ENCODE peak calls at places on chromosome 9, in four cellular contexts. N is IMR-90, I is heart right ventricle, K is gastrocnemius medialis. L is an unnamed sample. For H3K4me1, the result is how much of the 10 kb centered on the place peaks cover.

GRCh38 chr9:86093788-86094555 is 5.4 kb downstream of the GOLM1 start:
- ATAC-seq in I (peak), K (no peak), N (no peak), L (no peak)

GRCh38 chr9:16585571-16585970 is 284.9 kb downstream of the BNC2 start:
- ATAC-seq in K (no peak), I (no peak), N (no peak), L (no peak)

GRCh38 chr9:69204869-69205268 is 30.8 kb downstream of the TJP2 start:
- ATAC-seq in N (peak), K (no peak), I (peak), L (peak)

GRCh38 chr9:135706288-135706687 is 4.3 kb downstream of the KCNT1 start:
- ATAC-seq in I (no peak), N (no peak), K (no peak), L (no peak)

GRCh38 chr9:114805670-114806551 is at the start of gene TNFSF15:
- ATAC-seq in I (peak), N (peak), K (peak), L (peak)

GRCh38 chr9:104961238-104961637 is 33.3 kb upstream of the ABCA1 start:
- ATAC-seq in I (no peak), K (no peak), N (peak), L (no peak)

GRCh38 chr9:73845539-73845938 is 651.6 kb upstream of the RORB start:
- ATAC-seq in K (no peak), N (no peak), I (no peak), L (no peak)

GRCh38 chr9:101388507-101388993 is 3.7 kb upstream of the BAAT start:
- ATAC-seq in I (no peak), N (no peak), K (no peak), L (no peak)

GRCh38 chr9:125758986-125759811 is 12.0 kb downstream of the PBX3 start:
- ATAC-seq in K (no peak), N (peak), I (peak), L (no peak)

GRCh38 chr9:22154064-22154463 is 145.0 kb upstream of the CDKN2B start:
- ATAC-seq in K (no peak), N (no peak), I (peak), L (no peak)

GRCh38 chr9:71684566-71684965 is 83.7 kb downstream of the CEMIP2 start:
- ATAC-seq in N (no peak), K (no peak), I (no peak), L (no peak)

GRCh38 chr9:71685988-71686387 is 82.3 kb downstream of the CEMIP2 start:
- ATAC-seq in K (no peak), N (no peak), I (no peak), L (no peak)

GRCh38 chr9:71681708-71682268 is 86.5 kb downstream of the CEMIP2 start:
- ATAC-seq in I (no peak), K (no peak), N (peak), L (no peak)

GRCh38 chr9:71685394-71685793 is 82.9 kb downstream of the CEMIP2 start:
- ATAC-seq in N (no peak), I (peak), K (no peak), L (no peak)

GRCh38 chr9:71683598-71684235 is 84.6 kb downstream of the CEMIP2 start:
- ATAC-seq in K (no peak), I (no peak), N (peak), L (no peak)
- H3K4me1 ChIP-seq in K (under half), I (under half), N (under half), L (under half)

GRCh38 chr9:136762221-136762691 is 2.1 kb downstream of the LCN15 start:
- ATAC-seq in I (no peak), K (no peak), N (no peak), L (no peak)

GRCh38 chr9:136762915-136763648 is 1.2 kb downstream of the LCN15 start:
- ATAC-seq in I (peak), K (no peak), N (peak), L (peak)

GRCh38 chr9:136765041-136765440 is 723 bp upstream of the LCN15 start:
- ATAC-seq in N (no peak), I (peak), K (no peak), L (no peak)

GRCh38 chr9:136763649-136764035 is 676 bp downstream of the LCN15 start:
- ATAC-seq in K (no peak), N (no peak), I (no peak), L (no peak)

GRCh38 chr9:136764301-136764891 is at the start of gene LCN15:
- ATAC-seq in N (no peak), K (no peak), I (peak), L (no peak)
- H3K4me3 ChIP-seq in N (no peak), K (no peak), I (no peak), L (no peak)

DNA sequence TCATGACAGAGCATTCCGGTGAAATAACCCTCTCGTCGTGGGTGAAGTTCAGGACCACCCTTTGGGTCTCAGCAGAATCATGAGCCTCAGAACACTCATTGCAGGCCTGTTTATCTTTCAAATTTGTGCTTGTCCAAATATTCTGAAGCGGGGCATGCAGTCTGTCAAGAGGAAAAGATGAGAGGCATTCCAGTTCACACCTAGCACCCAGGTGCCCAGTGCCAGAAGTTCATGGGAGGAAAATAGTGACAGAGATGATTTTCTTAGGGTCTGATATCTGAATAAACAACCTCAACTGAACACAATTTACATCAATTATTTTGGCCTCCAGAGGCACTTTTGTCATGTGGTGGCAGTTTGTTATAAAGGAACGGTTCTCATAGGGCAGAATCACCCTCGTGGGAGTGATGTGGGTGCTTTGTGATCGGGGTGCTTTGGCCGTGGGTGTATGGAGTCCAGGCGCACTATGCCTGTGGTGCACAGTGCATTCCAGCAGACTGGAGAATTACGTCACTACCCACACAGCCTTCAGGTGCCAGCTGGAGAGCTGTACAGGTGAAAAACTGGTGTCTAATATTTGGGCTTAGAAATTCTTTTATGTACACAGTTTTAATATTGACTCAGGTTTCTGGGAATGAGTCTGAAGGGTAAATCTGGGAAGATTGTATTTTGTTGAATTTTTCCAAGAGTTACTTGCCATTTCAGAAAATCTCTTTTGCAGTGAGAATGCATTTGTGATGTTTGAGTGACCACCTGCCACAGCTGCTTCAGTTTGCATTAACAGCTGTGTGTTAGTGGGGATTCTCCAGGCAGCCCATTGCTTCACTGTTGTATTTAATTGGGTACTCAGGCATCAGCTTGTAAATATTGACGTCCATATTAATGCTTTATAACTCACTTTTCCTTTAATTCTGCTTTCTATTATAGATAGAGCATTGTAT is 289.3 kb downstream of the FANCC start:
- ATAC-seq in N (no peak), K (no peak), I (no peak), L (no peak)
- H3K4me1 ChIP-seq in N (under half), K (half or more), I (half or more), L (under half)

DNA sequence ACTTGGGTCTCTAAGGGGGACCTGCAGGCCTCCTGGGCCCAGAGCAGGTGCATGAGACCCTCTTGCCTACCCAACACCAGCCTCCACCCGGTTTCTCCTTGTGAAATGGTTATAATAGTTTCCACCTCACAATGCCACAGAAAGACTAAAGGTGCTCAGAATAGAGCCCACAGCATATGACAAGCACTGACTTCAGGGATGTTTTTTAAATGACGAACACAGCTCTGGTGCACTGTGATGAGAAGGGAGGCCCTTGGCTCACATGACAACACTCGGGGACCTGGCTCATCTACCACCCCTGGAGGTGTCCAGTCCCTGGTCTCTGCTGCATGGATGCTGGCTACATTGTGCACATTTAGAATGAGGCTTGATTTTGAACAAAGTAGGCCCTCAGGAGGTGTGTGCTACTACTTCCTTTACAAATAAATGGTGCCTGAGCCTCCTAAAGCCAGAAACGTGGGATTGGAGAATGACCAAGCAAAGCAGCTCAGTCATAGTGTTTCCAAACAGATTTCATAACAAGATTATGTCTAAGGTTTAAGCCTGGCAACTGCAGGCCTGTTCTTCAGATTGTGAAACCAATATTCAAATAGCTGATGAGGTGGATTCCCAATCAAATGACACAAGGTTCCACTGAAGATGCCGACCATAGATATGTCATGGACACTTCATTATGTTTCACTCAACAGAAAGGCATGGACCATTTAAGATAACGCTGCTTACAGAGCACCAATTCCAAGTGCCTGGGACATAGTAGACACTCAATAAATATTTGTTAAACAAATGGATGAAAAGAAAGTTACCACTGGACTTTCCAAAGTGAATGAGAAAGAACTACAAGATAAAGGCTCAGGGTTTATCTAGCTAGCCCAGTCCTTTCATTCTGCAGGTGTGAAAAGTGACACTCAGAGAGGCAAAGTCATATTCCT is 189.7 kb downstream of the ACTL7B start:
- ATAC-seq in K (no peak), I (no peak), N (no peak), L (peak)
- H3K4me3 ChIP-seq in K (no peak), I (no peak), N (no peak), L (no peak)

GRCh38 chr9:14277202-14277601 is 36.7 kb downstream of the NFIB start:
- ATAC-seq in I (peak), K (no peak), N (peak), L (peak)

GRCh38 chr9:14281136-14281795 is 32.7 kb downstream of the NFIB start:
- ATAC-seq in N (peak), I (no peak), K (no peak), L (no peak)

GRCh38 chr9:14277761-14278160 is 36.2 kb downstream of the NFIB start:
- ATAC-seq in I (no peak), N (no peak), K (no peak), L (no peak)

GRCh38 chr9:14278291-14278721 is 35.6 kb downstream of the NFIB start:
- ATAC-seq in I (no peak), K (no peak), N (peak), L (no peak)

GRCh38 chr9:14279671-14280070 is 34.3 kb downstream of the NFIB start:
- ATAC-seq in I (no peak), N (no peak), K (no peak), L (no peak)
- H3K4me1 ChIP-seq in I (half or more), N (under half), K (half or more), L (half or more)

DNA sequence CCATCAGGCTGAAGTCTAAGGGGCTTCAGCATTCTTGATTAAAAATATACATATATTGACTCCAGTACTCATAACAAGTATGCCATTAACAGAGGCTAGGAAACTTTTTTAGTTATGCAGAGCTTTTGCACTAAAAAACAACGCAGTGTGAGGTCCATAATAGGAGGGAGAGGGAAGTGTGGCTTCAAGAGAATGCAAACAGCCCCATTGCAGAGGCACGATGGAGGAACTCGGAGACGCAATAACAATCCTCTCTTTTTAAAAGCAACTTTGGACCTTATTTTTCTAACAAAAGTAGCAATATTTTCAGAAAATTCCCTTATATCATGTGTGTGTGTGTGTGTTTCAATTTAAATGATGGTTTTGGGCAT is 150.0 kb upstream of the PTCH1 start:
- ATAC-seq in K (no peak), I (no peak), N (no peak), L (no peak)
- H3K4me3 ChIP-seq in K (no peak), I (no peak), N (no peak), L (no peak)

GRCh38 chr9:132005896-132006295 is 73.8 kb downstream of the MED27 start:
- ATAC-seq in K (no peak), N (no peak), I (peak), L (no peak)
- H3K4me1 ChIP-seq in K (under half), N (under half), I (under half), L (under half)

GRCh38 chr9:123326662-123327093 is 29.3 kb upstream of the CRB2 start:
- ATAC-seq in N (no peak), I (no peak), K (no peak), L (no peak)
- H3K4me3 ChIP-seq in N (no peak), I (no peak), K (no peak), L (peak)

GRCh38 chr9:134517069-134517680 is 124.4 kb upstream of the COL5A1 start:
- ATAC-seq in N (no peak), K (no peak), I (no peak), L (no peak)

GRCh38 chr9:134519403-134520070 is 122.1 kb upstream of the COL5A1 start:
- ATAC-seq in I (no peak), K (no peak), N (no peak), L (no peak)

GRCh38 chr9:134514503-134514902 is 127.1 kb upstream of the COL5A1 start:
- ATAC-seq in K (no peak), N (no peak), I (no peak), L (no peak)

GRCh38 chr9:134518004-134518606 is 123.5 kb upstream of the COL5A1 start:
- ATAC-seq in K (no peak), N (no peak), I (peak), L (peak)

GRCh38 chr9:134515026-134515821 is 126.4 kb upstream of the COL5A1 start:
- ATAC-seq in I (no peak), K (no peak), N (peak), L (no peak)
- H3K4me1 ChIP-seq in I (under half), K (under half), N (under half), L (under half)

DNA sequence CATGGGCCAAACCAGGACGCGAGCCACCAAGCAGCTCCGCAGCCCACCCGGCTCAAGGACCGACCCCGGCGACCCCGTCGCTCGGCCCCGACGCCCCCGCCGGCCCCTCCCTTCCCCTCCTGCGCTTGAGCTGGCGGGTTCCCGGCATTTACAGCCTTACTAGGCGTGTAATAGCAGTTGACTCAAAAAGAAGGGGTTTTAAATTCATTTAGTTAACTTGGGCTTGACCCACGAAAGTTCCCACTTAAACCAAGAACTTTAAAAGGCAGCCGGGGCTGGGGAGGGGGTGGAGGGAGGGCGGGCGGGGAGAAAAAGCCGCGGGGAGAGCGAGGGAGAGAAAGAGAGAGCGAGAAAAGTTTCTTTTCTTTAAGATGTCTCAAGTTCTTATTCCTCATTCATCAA is 636 bp downstream of the PRDM12 start:
- ATAC-seq in N (no peak), I (no peak), K (no peak), L (no peak)
- H3K4me3 ChIP-seq in N (no peak), I (no peak), K (peak), L (peak)

L was measured in gastroesophageal sphincter.